ENCODE peak calls at places on chromosomes 16 and 17, in five cellular contexts. A is activated CD4-positive, alpha-beta T cell treated with anti-CD3 and anti-CD28 coated beads for 24 hours; H is activated CD4-positive, CD25-positive, alpha-beta regulatory T cell treated with anti-CD3 and anti-CD28 coated beads, Interleukin-2, amount 50 U/mL, for 16 hours; L is neural crest cell; V is heart right ventricle. Y is an unnamed sample.
A peak's percentile ranks its signal among the peaks of the same experiment; 100 is the strongest.

GRCh38 chr16:82936941-82937551 is 310.3 kb downstream of the CDH13 start:
- DNase-seq in V (no peak), H (no peak), A (no peak), L (no peak), Y (no peak)

GRCh38 chr16:73717266-73718057 is 579.2 kb upstream of the PSMD7 start:
- DNase-seq in L (no peak), A (no peak), V (no peak), H (no peak), Y (no peak)

GRCh38 chr16:31201511-31202401 is 804 bp downstream of the PYCARD start:
- DNase-seq in V (peak; percentile 16), H (no peak), A (no peak), L (no peak), Y (peak; percentile 30)

GRCh38 chr17:35726609-35727460 is 4.6 kb upstream of the RASL10B start:
- DNase-seq in V (peak; percentile 41), H (no peak), A (no peak), L (no peak), Y (peak; percentile 67)

GRCh38 chr16:74447578-74447977 is 26.3 kb upstream of the CLEC18B start:
- DNase-seq in L (no peak), H (no peak), V (no peak), A (no peak), Y (no peak)

GRCh38 chr16:30184430-30185140 is 1.2 kb downstream of the CORO1A start:
- DNase-seq in V (peak; percentile 11), L (no peak), H (peak; percentile 25), A (peak; percentile 29), Y (peak; percentile 19)

GRCh38 chr17:32240745-32241144 is 24.9 kb upstream of the RHBDL3 start:
- DNase-seq in A (no peak), L (no peak), V (peak; percentile 64), H (no peak), Y (no peak)

GRCh38 chr17:76725580-76726230 is 701 bp downstream of the JMJD6 start:
- DNase-seq in H (no peak), A (peak; percentile 66), V (peak; percentile 85), L (no peak), Y (peak; percentile 39)

GRCh38 chr16:1526608-1527555 is 6.6 kb upstream of the TMEM204 start:
- DNase-seq in V (no peak), L (no peak), A (no peak), H (no peak), Y (no peak)